ENCODE peak calls at places on chromosomes 12 and 14, in five cellular contexts. C is H1; M is HTR-8/SVneo; A is stimulated activated CD8-positive, alpha-beta memory T cell treated with anti-CD3 and anti-CD28 coated beads, Interleukin-7, amount 100 ng/mL, for 1 hour; U is tibial artery. S is an unnamed sample.

GRCh38 chr12:80777587-80777986 is 60.9 kb downstream of the MYF5 start:
- DNase-seq in C (no peak), M (no peak), A (no peak), U (no peak), S (no peak)

GRCh38 chr12:89280833-89281533 is 71.3 kb downstream of the DUSP6 start:
- DNase-seq in C (no peak), M (no peak), A (no peak), U (no peak), S (peak)

GRCh38 chr12:116406529-116406928 is 129.0 kb upstream of the MED13L start:
- DNase-seq in C (peak), M (peak), A (no peak), U (peak), S (no peak)

GRCh38 chr12:108890208-108890607 is 10.3 kb downstream of the DAO start:
- DNase-seq in C (no peak), M (no peak), A (no peak), U (no peak), S (peak)

GRCh38 chr12:26097046-26097878 is 27.6 kb downstream of the BHLHE41 start:
- DNase-seq in C (no peak), M (peak), A (peak), U (peak), S (peak)

GRCh38 chr12:34121360-34121759 is 99.1 kb downstream of the ALG10 start:
- DNase-seq in C (no peak), M (no peak), A (no peak), U (no peak), S (no peak)

GRCh38 chr12:110619534-110619953 is 5.6 kb downstream of the TCTN1 start:
- DNase-seq in C (no peak), M (no peak), A (no peak), U (no peak), S (peak)

GRCh38 chr12:96054262-96054645 is 18.9 kb upstream of the LTA4H start:
- DNase-seq in C (no peak), M (no peak), A (no peak), U (no peak), S (no peak)

GRCh38 chr14:104445832-104446381 is 133.7 kb upstream of the C14orf180 start:
- DNase-seq in C (no peak), M (no peak), A (no peak), U (peak), S (no peak)

GRCh38 chr12:127257366-127257935 is 1009.5 kb upstream of the TMEM132C start:
- DNase-seq in C (no peak), M (no peak), A (no peak), U (no peak), S (no peak)

GRCh38 chr14:54776361-54777001 is 126.1 kb downstream of the GCH1 start:
- DNase-seq in C (no peak), M (peak), A (no peak), U (peak), S (no peak)

GRCh38 chr14:63438065-63438757 is 105.0 kb downstream of the PPP2R5E start:
- DNase-seq in C (no peak), M (peak), A (no peak), U (peak), S (peak)

GRCh38 chr14:85247071-85247470 is 282.9 kb upstream of the FLRT2 start:
- DNase-seq in C (no peak), M (no peak), A (no peak), U (no peak), S (no peak)

GRCh38 chr12:39763894-39764176 is 144.2 kb upstream of the ABCD2 start:
- DNase-seq in C (no peak), M (no peak), A (no peak), U (no peak), S (no peak)

S was measured in MM.1S.